ENCODE peak calls at places on chromosomes 11 and 22, in six cellular contexts. T, L, P, Q, R and B are unnamed samples.

GRCh38 chr22:24513706-24514240 is 18.6 kb downstream of the UPB1 start:
- DNase-seq in T (no peak), L (no peak), P (no peak), Q (no peak), R (no peak), B (no peak)

GRCh38 chr11:1254733-1255132 is 31.9 kb downstream of the MUC5B start:
- DNase-seq in T (no peak), L (no peak), P (no peak), Q (no peak), R (no peak), B (no peak)

GRCh38 chr11:19715373-19715772 is 2.7 kb downstream of the NAV2 start:
- DNase-seq in T (no peak), L (no peak), P (no peak), Q (no peak), R (no peak), B (no peak)

GRCh38 chr11:64694821-64695365 is 28.1 kb downstream of the NRXN2 start:
- DNase-seq in T (no peak), L (no peak), P (no peak), Q (peak; percentile 74), R (no peak), B (no peak)

GRCh38 chr11:121472310-121472709 is 19.5 kb upstream of the SORL1-AS1 start:
- DNase-seq in T (no peak), L (no peak), P (no peak), Q (no peak), R (no peak), B (no peak)

GRCh38 chr11:93773601-93774200 is 10.4 kb upstream of the MED17 start:
- DNase-seq in T (no peak), L (no peak), P (no peak), Q (no peak), R (no peak), B (no peak)

GRCh38 chr11:32713496-32713895 is 81.0 kb downstream of the CCDC73 start:
- DNase-seq in T (no peak), L (no peak), P (no peak), Q (no peak), R (no peak), B (peak; percentile 8)

GRCh38 chr11:11171285-11171684 is 181.8 kb downstream of the CSNK2A3 start:
- DNase-seq in T (no peak), L (no peak), P (no peak), Q (no peak), R (no peak), B (no peak)

GRCh38 chr11:2098691-2099522 is 40.3 kb downstream of the IGF2 start:
- DNase-seq in T (no peak), L (no peak), P (no peak), Q (no peak), R (no peak), B (no peak)

GRCh38 chr11:73428227-73428626 is 52.0 kb downstream of the RELT start:
- DNase-seq in T (no peak), L (no peak), P (no peak), Q (no peak), R (no peak), B (no peak)

GRCh38 chr11:73430326-73430725 is 54.1 kb downstream of the RELT start:
- DNase-seq in T (no peak), L (no peak), P (no peak), Q (no peak), R (no peak), B (no peak)

GRCh38 chr11:73431431-73431830 is 55.2 kb downstream of the RELT start:
- DNase-seq in T (no peak), L (no peak), P (no peak), Q (no peak), R (no peak), B (no peak)

GRCh38 chr11:73426184-73426845 is 50.1 kb downstream of the RELT start:
- DNase-seq in T (no peak), L (no peak), P (no peak), Q (no peak), R (no peak), B (no peak)

DNA sequence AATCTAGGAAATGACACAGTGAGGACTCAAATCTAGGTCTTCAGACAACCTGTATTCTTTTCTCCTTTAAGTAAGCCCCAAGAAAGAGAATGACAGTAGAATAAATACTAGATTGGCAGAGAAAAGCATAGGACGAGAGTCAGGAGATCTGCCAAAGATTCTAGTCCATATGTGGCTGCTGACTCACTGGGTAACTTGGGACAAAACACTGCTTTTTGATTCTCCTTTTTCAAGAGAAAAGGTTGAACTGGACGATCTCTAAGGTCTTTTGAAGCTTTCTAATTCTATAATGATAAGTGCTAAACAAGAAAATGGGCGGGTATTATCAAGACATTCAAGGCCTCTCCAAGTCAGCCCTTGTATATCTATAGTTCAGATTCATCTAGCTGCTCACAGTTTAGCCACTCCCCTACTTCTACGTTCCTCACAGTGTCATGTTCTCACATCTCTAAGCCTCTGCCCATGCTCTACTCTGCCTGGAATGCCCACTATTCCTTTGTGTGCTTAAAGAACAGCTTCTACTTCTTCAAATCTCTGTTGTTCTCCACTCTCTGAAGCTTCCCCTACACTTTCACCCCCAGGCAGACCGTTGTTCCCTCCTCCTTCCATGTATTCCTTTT is 53.0 kb downstream of the RELT start:
- DNase-seq in T (no peak), L (no peak), P (no peak), Q (no peak), R (no peak), B (no peak)
- TF ChIP-seq ATF3 in T (no peak), L (no peak), P (no peak), Q (no peak), R (no peak), B (no peak)

GRCh38 chr11:80937831-80938230 is 1497.0 kb upstream of the TENM4 start:
- DNase-seq in T (no peak), L (no peak), P (no peak), Q (no peak), R (no peak), B (no peak)
- TF ChIP-seq ATF3 in T (no peak), L (no peak), P (no peak), Q (no peak), R (no peak), B (no peak)

GRCh38 chr22:35739642-35740041 is 22.0 kb downstream of the APOL5 start:
- DNase-seq in T (no peak), L (no peak), P (no peak), Q (no peak), R (peak; percentile 18), B (no peak)
- TF ChIP-seq ATF3 in T (no peak), L (no peak), P (no peak), Q (no peak), R (no peak), B (no peak)

DNA sequence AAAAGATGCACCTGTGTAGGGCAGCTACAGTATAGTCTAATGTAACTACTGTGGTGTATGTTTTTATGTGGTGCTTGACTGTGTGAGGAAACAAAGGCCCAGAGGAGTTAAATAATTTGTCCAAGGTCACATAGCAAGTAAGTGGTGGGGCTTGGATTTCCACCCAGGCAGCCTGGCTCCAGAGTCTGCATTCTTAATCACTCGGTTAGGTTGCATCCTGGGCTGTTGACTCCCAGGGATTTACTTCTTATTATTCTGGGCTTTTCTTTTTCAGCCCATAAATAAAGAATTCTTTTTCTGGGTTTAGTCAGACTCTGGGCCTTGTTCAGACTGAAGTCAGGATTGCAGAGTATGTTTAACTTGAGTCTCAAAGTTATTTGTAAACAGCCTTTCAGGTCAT is 82.1 kb downstream of the ARHGAP42 start:
- DNase-seq in T (no peak), L (no peak), P (no peak), Q (no peak), R (no peak), B (no peak)
- TF ChIP-seq ATF3 in T (no peak), L (no peak), P (no peak), Q (no peak), R (no peak), B (no peak)

GRCh38 chr11:108032800-108033199 is 24.1 kb downstream of the CUL5 start:
- DNase-seq in T (no peak), L (no peak), P (no peak), Q (no peak), R (no peak), B (no peak)

GRCh38 chr11:108025387-108026080 is 16.8 kb downstream of the CUL5 start:
- DNase-seq in T (no peak), L (no peak), P (peak; percentile 53), Q (no peak), R (no peak), B (no peak)

GRCh38 chr11:108027057-108027456 is 18.4 kb downstream of the CUL5 start:
- DNase-seq in T (peak; percentile 22), L (peak; percentile 41), P (no peak), Q (no peak), R (no peak), B (no peak)
- TF ChIP-seq ATF3 in T (no peak), L (no peak), P (no peak), Q (no peak), R (no peak), B (no peak)

DNA sequence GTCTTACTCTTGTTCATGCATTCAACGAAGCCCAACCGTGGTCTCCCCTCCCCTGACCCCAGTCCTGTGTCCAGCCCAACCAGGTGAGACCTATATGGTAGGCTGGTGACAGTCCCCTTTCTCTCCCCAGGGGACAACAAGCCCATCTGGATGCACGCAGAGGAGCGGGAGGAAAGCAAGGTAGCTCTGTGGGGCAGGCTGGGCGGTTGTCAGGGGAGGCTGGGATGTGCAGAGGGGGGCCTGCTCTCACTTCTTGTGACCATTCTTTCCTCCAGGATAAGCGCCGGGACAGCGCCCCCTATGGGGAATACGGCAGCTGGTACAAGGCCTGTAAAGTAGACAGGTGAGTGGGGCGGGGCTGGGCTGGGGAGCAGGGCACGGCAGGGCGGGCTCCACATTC is 3.5 kb upstream of the RAB1B start:
- DNase-seq in T (peak; percentile 90), L (peak; percentile 68), P (no peak), Q (peak; percentile 90), R (no peak), B (no peak)
- TF ChIP-seq ATF3 in T (no peak), L (no peak), P (no peak), Q (no peak), R (no peak), B (no peak)

GRCh38 chr11:126159719-126160344 is 51.6 kb downstream of the RPUSD4 start:
- DNase-seq in T (peak; percentile 48), L (peak; percentile 71), P (no peak), Q (peak; percentile 76), R (no peak), B (no peak)
- TF ChIP-seq ATF3 in T (no peak), L (no peak), P (no peak), Q (no peak), R (no peak), B (no peak)

GRCh38 chr11:75346296-75346695 is 5.2 kb downstream of the ARRB1 start:
- DNase-seq in T (no peak), L (no peak), P (no peak), Q (no peak), R (no peak), B (no peak)
- TF ChIP-seq ATF3 in T (no peak), L (no peak), P (no peak), Q (no peak), R (no peak), B (no peak)

GRCh38 chr11:73386026-73386425 is 9.8 kb downstream of the RELT start:
- DNase-seq in T (no peak), L (peak; percentile 77), P (peak; percentile 49), Q (no peak), R (no peak), B (no peak)
- TF ChIP-seq ATF3 in T (no peak), L (no peak), P (no peak), Q (no peak), R (no peak), B (no peak)